ENCODE peak calls at places on chromosomes 6 and 20, in five cellular contexts. One of them, this sample, is unnamed.

GRCh38 chr20:64238851-64239387 is 16.6 kb upstream of the PCMTD2 start:
- DNase-seq in cardiac muscle cell: no peak
- DNase-seq in HL-60: no peak
- DNase-seq in HS-5: no peak
- DNase-seq in ovary: peak
- DNase-seq in this sample: no peak

GRCh38 chr6:21371676-21372161 is 221.8 kb upstream of the SOX4 start:
- DNase-seq in cardiac muscle cell: peak
- DNase-seq in HL-60: no peak
- DNase-seq in HS-5: no peak
- DNase-seq in ovary: no peak
- DNase-seq in this sample: no peak

GRCh38 chr6:42375905-42376304 is 75.8 kb downstream of the TRERF1 start:
- DNase-seq in cardiac muscle cell: no peak
- DNase-seq in HL-60: no peak
- DNase-seq in HS-5: no peak
- DNase-seq in ovary: no peak
- DNase-seq in this sample: no peak

GRCh38 chr20:4563534-4563933 is 158.2 kb upstream of the PRND start:
- DNase-seq in cardiac muscle cell: peak
- DNase-seq in HL-60: no peak
- DNase-seq in HS-5: no peak
- DNase-seq in ovary: no peak
- DNase-seq in this sample: no peak

GRCh38 chr6:110398778-110399177 is 16.6 kb downstream of the DDO start:
- DNase-seq in cardiac muscle cell: no peak
- DNase-seq in HL-60: no peak
- DNase-seq in HS-5: no peak
- DNase-seq in ovary: no peak
- DNase-seq in this sample: no peak

GRCh38 chr6:14349507-14349906 is 231.9 kb downstream of the CD83 start:
- DNase-seq in cardiac muscle cell: no peak
- DNase-seq in HL-60: no peak
- DNase-seq in HS-5: no peak
- DNase-seq in ovary: no peak
- DNase-seq in this sample: no peak

GRCh38 chr6:147298461-147298860 is 94.2 kb downstream of the STXBP5 start:
- DNase-seq in cardiac muscle cell: no peak
- DNase-seq in HL-60: no peak
- DNase-seq in HS-5: no peak
- DNase-seq in ovary: no peak
- DNase-seq in this sample: no peak

GRCh38 chr6:1609662-1610496 is at the start of gene FOXC1:
- DNase-seq in cardiac muscle cell: peak
- DNase-seq in HL-60: peak
- DNase-seq in HS-5: peak
- DNase-seq in ovary: peak
- DNase-seq in this sample: no peak

GRCh38 chr6:12637960-12638641 is 78.5 kb upstream of the PHACTR1 start:
- DNase-seq in cardiac muscle cell: peak
- DNase-seq in HL-60: peak
- DNase-seq in HS-5: peak
- DNase-seq in ovary: no peak
- DNase-seq in this sample: no peak

GRCh38 chr6:1498491-1499113 is 109.2 kb downstream of the FOXF2 start:
- DNase-seq in cardiac muscle cell: no peak
- DNase-seq in HL-60: no peak
- DNase-seq in HS-5: no peak
- DNase-seq in ovary: no peak
- DNase-seq in this sample: no peak

GRCh38 chr6:4635666-4636065 is 140.5 kb upstream of the CDYL start:
- DNase-seq in cardiac muscle cell: no peak
- DNase-seq in HL-60: no peak
- DNase-seq in HS-5: no peak
- DNase-seq in ovary: no peak
- DNase-seq in this sample: no peak

This sample was measured in SIG-M5.